ENCODE peak calls at places on chromosome 13, in six cellular contexts. F is ovary, Z is SJCRH30, U is colonic mucosa, P is small intestine, C is tibial artery. T is an unnamed sample.

GRCh38 chr13:67632590-67632989 is 402.5 kb upstream of the PCDH9 start:
- DNase-seq in P (no peak), C (no peak), Z (no peak), F (no peak), U (no peak), T (no peak)

GRCh38 chr13:112931028-112931934 is 37.7 kb upstream of the MCF2L start:
- DNase-seq in F (peak), C (no peak), U (peak), Z (peak), P (peak), T (no peak)

GRCh38 chr13:87094646-87095045 is 576.5 kb upstream of the SLITRK5 start:
- DNase-seq in C (no peak), U (no peak), P (peak), Z (no peak), F (no peak), T (no peak)

GRCh38 chr13:107576430-107576829 is 638.9 kb downstream of the LIG4 start:
- DNase-seq in F (no peak), Z (no peak), U (no peak), C (no peak), P (no peak), T (no peak)

GRCh38 chr13:97386832-97387486 is 47.0 kb upstream of the RAP2A start:
- DNase-seq in Z (peak), P (no peak), C (no peak), F (no peak), U (no peak), T (no peak)

GRCh38 chr13:40665754-40666057 is 735 bp downstream of the FOXO1 start:
- DNase-seq in P (peak), Z (peak), C (no peak), U (no peak), F (no peak), T (no peak)

GRCh38 chr13:40186041-40186440 is 480.4 kb downstream of the FOXO1 start:
- DNase-seq in P (no peak), U (no peak), Z (no peak), F (no peak), C (no peak), T (no peak)

GRCh38 chr13:106484755-106485193 is 50.7 kb downstream of the EFNB2 start:
- DNase-seq in P (no peak), C (peak), F (peak), Z (no peak), U (no peak), T (no peak)

GRCh38 chr13:27044837-27045570 is 126.6 kb downstream of the USP12 start:
- DNase-seq in C (no peak), F (no peak), P (peak), U (no peak), Z (no peak), T (no peak)

GRCh38 chr13:62287764-62288163 is 872.1 kb upstream of the PCDH20 start:
- DNase-seq in P (no peak), Z (no peak), U (no peak), F (no peak), C (no peak), T (no peak)

GRCh38 chr13:34863360-34864135 is 78.5 kb upstream of the NBEA start:
- DNase-seq in C (no peak), Z (peak), U (no peak), P (peak), F (no peak), T (no peak)

GRCh38 chr13:26977541-26977940 is 194.1 kb downstream of the USP12 start:
- DNase-seq in P (no peak), C (no peak), F (no peak), U (no peak), Z (no peak), T (no peak)

GRCh38 chr13:21625366-21625765 is 21.4 kb upstream of the MICU2 start:
- DNase-seq in U (peak), C (no peak), F (no peak), Z (peak), P (peak), T (no peak)

GRCh38 chr13:101452519-101453485 is at the start of gene ITGBL1:
- DNase-seq in P (peak), F (no peak), C (peak), Z (no peak), U (no peak), T (no peak)

DNA sequence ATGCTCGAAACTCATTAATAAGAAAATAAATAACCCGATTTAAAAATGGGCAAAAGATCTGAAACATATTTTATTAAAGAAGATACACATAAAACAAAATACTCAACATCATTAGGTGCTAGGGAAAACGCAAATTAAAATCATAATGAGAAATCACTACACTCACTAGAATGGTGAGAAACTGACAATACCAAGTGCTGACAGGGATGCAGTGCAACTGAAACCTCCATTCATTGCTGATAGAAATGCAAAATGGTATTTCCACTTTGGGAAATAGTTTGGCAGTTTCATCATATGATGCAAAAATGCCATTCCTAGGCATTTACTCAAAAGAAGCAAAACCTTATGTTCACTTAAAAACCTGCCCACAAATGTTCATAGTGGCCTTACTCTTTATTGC is 225.4 kb downstream of the RGCC start:
- DNase-seq in U (no peak), Z (no peak), P (no peak), F (no peak), C (no peak), T (no peak)
- H3K27ac ChIP-seq in U (no peak), Z (no peak), P (no peak), F (no peak), C (no peak), T (no peak)

DNA sequence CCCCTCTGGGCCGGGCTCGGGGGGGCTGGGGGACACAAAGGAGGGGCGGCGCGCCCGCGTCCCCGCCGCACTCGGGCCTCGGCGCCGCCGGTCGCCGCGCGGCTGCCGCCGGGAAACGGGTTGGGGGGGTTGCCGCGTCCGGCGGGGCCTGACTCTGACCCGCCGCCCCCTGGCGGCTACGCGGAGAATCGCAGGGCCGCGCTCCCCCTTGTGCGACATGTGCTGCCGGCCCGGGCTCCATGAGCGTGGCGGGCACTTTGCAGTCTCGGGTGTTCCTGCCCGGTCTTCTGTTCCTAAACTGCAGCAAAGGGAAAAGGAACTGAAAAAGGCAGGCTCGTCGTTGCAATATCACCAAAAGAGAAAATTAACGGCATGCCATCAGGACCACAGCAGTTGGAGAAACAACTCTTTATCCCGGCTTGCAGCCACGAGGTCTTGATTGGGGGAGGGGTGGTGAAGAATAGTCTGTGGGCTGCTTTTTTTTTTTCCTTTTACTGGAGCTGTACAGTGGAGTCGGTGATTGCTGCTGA is 1.5 kb downstream of the MIR17HG start:
- DNase-seq in P (peak), F (peak), U (peak), Z (peak), C (peak), T (peak)
- H3K27ac ChIP-seq in P (peak), F (peak), U (peak), Z (peak), C (peak), T (no peak)

GRCh38 chr13:49584771-49585182 is 581 bp downstream of the RCBTB1 start:
- DNase-seq in C (no peak), P (no peak), Z (no peak), F (no peak), U (no peak), T (no peak)
- H3K27ac ChIP-seq in C (peak), P (peak), Z (peak), F (peak), U (peak), T (peak)

DNA sequence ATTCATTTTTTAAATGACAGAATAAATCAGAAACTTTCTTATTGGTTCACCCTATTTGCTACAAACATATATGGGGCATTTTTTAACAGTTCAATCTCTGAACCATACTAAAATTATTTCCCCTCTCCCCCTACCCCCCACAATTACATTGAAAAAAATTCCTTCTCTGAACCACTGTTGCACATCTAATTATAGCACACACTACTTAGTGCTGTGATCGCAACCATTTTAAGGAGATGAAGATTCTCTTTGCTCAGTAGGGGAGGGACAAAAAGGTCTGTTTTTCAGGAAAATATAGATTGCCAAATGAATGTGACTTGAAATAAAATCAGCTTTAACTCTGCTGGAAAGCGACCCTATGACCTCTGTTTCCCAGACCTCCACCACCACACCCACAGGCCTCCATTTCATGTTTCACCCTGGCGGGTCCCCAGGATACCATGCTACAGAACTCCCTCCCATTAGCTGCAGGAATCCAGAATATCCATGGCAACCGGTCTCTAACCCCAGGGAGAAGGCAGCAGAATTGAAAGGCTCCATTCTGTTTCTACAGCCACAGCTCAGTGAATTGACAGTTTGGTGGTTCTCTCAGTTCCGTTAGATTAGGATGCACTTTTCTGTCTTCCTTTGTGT is 286.4 kb downstream of the TBC1D4 start:
- DNase-seq in U (no peak), P (no peak), Z (no peak), C (no peak), F (no peak), T (no peak)
- H3K27ac ChIP-seq in U (no peak), P (no peak), Z (no peak), C (peak), F (peak), T (no peak)

GRCh38 chr13:111115841-111116500 is 861 bp downstream of the ARHGEF7 start:
- DNase-seq in C (peak), U (no peak), P (peak), F (peak), Z (peak), T (no peak)

GRCh38 chr13:111116830-111117229 is 1.7 kb downstream of the ARHGEF7 start:
- DNase-seq in C (no peak), F (no peak), Z (no peak), P (no peak), U (no peak), T (no peak)

GRCh38 chr13:111118898-111119607 is 3.9 kb downstream of the ARHGEF7 start:
- DNase-seq in P (no peak), C (no peak), Z (no peak), U (no peak), F (no peak), T (no peak)

GRCh38 chr13:111117289-111117688 is 2.2 kb downstream of the ARHGEF7 start:
- DNase-seq in Z (no peak), F (no peak), C (no peak), P (no peak), U (no peak), T (no peak)

GRCh38 chr13:111117961-111118360 is 2.9 kb downstream of the ARHGEF7 start:
- DNase-seq in P (no peak), Z (no peak), U (no peak), C (peak), F (no peak), T (no peak)
- H3K27ac ChIP-seq in P (no peak), Z (no peak), U (no peak), C (peak), F (no peak), T (no peak)